ENCODE peak calls at places on chromosomes 2 and 18, in seven cellular contexts. B, Z, T, R, J, C and H are unnamed samples. For H3K4me1, the result is how much of the 10 kb centered on the place peaks cover.

GRCh38 chr2:240326246-240326645 is 109.2 kb upstream of the GPC1 start:
- DNase-seq in B (no peak), Z (no peak), T (peak), R (no peak), J (no peak), C (no peak), H (no peak)

GRCh38 chr2:120638450-120638849 is 97.2 kb upstream of the GLI2 start:
- DNase-seq in B (peak), Z (no peak), T (no peak), R (no peak), J (no peak), C (no peak), H (no peak)

GRCh38 chr18:48875314-48875941 is 75.3 kb downstream of the SMAD7 start:
- DNase-seq in B (peak), Z (no peak), T (no peak), R (no peak), J (no peak), C (no peak), H (no peak)

GRCh38 chr2:37344453-37345361 is at the start of gene QPCT:
- DNase-seq in B (peak), Z (peak), T (peak), R (peak), J (peak), C (peak), H (peak)

GRCh38 chr2:105140237-105140568 is 101.3 kb upstream of the GPR45 start:
- DNase-seq in B (no peak), Z (no peak), T (no peak), R (no peak), J (no peak), C (no peak), H (no peak)

GRCh38 chr2:202355993-202356505 is 20.1 kb upstream of the BMPR2 start:
- DNase-seq in B (no peak), Z (no peak), T (no peak), R (no peak), J (no peak), C (no peak), H (no peak)

GRCh38 chr2:165720526-165720925 is 73.5 kb downstream of the GALNT3 start:
- DNase-seq in B (no peak), Z (no peak), T (peak), R (no peak), J (no peak), C (no peak), H (no peak)

GRCh38 chr2:88038263-88039105 is 17.1 kb downstream of the KRCC1 start:
- DNase-seq in B (no peak), Z (no peak), T (peak), R (no peak), J (peak), C (no peak), H (no peak)

GRCh38 chr2:73979686-73980085 is 5.0 kb upstream of the TET3 start:
- DNase-seq in B (no peak), Z (no peak), T (peak), R (no peak), J (peak), C (no peak), H (no peak)

GRCh38 chr2:12448846-12449480 is 267.8 kb upstream of the TRIB2 start:
- DNase-seq in B (no peak), Z (no peak), T (peak), R (no peak), J (no peak), C (peak), H (no peak)

GRCh38 chr2:173410579-173410978 is 55.9 kb downstream of the CDCA7 start:
- DNase-seq in B (no peak), Z (no peak), T (no peak), R (no peak), J (no peak), C (no peak), H (no peak)

GRCh38 chr2:57444731-57445414 is 601.7 kb upstream of the VRK2 start:
- DNase-seq in B (no peak), Z (no peak), T (no peak), R (no peak), J (no peak), C (no peak), H (no peak)

GRCh38 chr2:1653137-1653789 is 91.1 kb downstream of the PXDN start:
- DNase-seq in B (peak), Z (peak), T (peak), R (peak), J (peak), C (no peak), H (peak)

GRCh38 chr18:63511285-63511684 is 30.9 kb upstream of the SERPINB12 start:
- DNase-seq in B (no peak), Z (no peak), T (peak), R (peak), J (peak), C (no peak), H (no peak)

GRCh38 chr2:216308532-216308931 is 63.8 kb downstream of the MARCHF4 start:
- DNase-seq in B (no peak), Z (no peak), T (peak), R (no peak), J (no peak), C (no peak), H (no peak)

GRCh38 chr18:29060349-29060748 is 883.4 kb upstream of the CDH2 start:
- DNase-seq in B (no peak), Z (no peak), T (no peak), R (no peak), J (no peak), C (no peak), H (no peak)

GRCh38 chr2:18178736-18179349 is 300.4 kb downstream of the KCNS3 start:
- DNase-seq in B (no peak), Z (no peak), T (peak), R (peak), J (peak), C (peak), H (no peak)

DNA sequence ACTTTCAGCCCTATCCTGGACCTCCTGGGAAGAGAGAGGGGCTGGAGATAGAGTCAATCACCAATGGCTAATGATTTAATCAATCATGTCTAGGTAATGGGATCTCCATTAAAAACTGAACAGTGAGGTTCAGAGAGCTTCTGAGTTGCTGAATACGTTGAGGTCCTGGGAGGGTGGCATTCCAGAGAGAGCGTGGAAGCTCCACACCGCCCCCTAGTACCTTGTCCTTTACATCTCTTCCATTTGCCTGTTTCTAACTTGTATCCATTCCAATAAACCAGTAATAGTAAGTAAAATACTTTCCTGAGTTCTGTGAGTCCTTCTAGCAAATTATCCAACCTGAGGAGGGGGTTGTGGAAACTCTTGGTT is 101.7 kb downstream of the B3GNT2 start:
- DNase-seq in B (no peak), Z (no peak), T (no peak), R (no peak), J (no peak), C (peak), H (no peak)
- TF ChIP-seq CTCF in B (no peak), Z (peak), T (peak), R (no peak), J (no peak), C (peak), H (no peak)

DNA sequence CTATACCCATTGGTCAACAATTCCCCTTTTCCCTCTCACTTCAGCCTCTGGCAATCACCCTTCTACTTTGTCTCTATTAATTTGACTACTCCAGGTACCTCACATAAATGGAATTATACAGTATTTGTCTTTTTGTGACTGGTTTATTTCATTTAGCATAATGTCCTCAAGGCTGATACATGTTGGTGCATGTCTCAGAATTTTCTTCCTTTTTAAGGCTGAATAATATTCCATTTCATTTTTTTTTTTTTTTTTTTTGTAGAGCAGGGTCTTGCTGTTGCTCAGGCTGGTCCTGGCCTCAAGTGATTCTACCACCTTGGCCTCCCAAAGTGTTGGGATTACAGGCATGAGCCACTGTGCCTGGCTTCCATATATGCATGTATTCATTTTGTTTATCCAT is 1.9 kb downstream of the FKBP7 start:
- DNase-seq in B (no peak), Z (no peak), T (no peak), R (no peak), J (no peak), C (no peak), H (no peak)
- H3K4me3 ChIP-seq in B (no peak), Z (no peak), T (no peak), R (no peak), J (no peak), C (no peak), H (no peak)

GRCh38 chr2:109689182-109689935 is 75.2 kb downstream of the SOWAHC start:
- DNase-seq in B (peak), Z (peak), T (no peak), R (no peak), J (no peak), C (no peak), H (no peak)

GRCh38 chr2:109690822-109691541 is 76.8 kb downstream of the SOWAHC start:
- DNase-seq in B (peak), Z (peak), T (peak), R (peak), J (no peak), C (no peak), H (peak)

GRCh38 chr2:109689973-109690372 is 75.8 kb downstream of the SOWAHC start:
- DNase-seq in B (peak), Z (no peak), T (no peak), R (no peak), J (no peak), C (no peak), H (no peak)

GRCh38 chr2:109692013-109692738 is 78.0 kb downstream of the SOWAHC start:
- DNase-seq in B (peak), Z (peak), T (no peak), R (peak), J (no peak), C (no peak), H (peak)

GRCh38 chr2:109690457-109690821 is 76.3 kb downstream of the SOWAHC start:
- DNase-seq in B (peak), Z (peak), T (no peak), R (peak), J (no peak), C (no peak), H (peak)
- H3K4me1 ChIP-seq in B (half or more), Z (under half), T (under half), R (under half), J (under half), C (under half), H (under half)

GRCh38 chr2:46333912-46334311 is 36.7 kb downstream of the EPAS1 start:
- DNase-seq in B (no peak), Z (no peak), T (no peak), R (no peak), J (peak), C (no peak), H (no peak)
- TF ChIP-seq CTCF in B (no peak), Z (peak), T (peak), R (no peak), J (peak), C (peak), H (no peak)

GRCh38 chr2:218395090-218395444 is 4.6 kb upstream of the CTDSP1 start:
- DNase-seq in B (no peak), Z (no peak), T (no peak), R (no peak), J (no peak), C (no peak), H (no peak)
- H3K4me3 ChIP-seq in B (no peak), Z (peak), T (no peak), R (no peak), J (no peak), C (peak), H (no peak)

GRCh38 chr2:234306426-234307173 is 190.3 kb downstream of the ARL4C start:
- DNase-seq in B (no peak), Z (no peak), T (no peak), R (no peak), J (no peak), C (no peak), H (no peak)

GRCh38 chr2:234302664-234302991 is 194.3 kb downstream of the ARL4C start:
- DNase-seq in B (no peak), Z (no peak), T (no peak), R (no peak), J (no peak), C (no peak), H (no peak)

GRCh38 chr2:234305846-234306245 is 191.0 kb downstream of the ARL4C start:
- DNase-seq in B (no peak), Z (no peak), T (peak), R (no peak), J (no peak), C (no peak), H (no peak)

GRCh38 chr2:234307322-234307961 is 189.4 kb downstream of the ARL4C start:
- DNase-seq in B (no peak), Z (no peak), T (no peak), R (no peak), J (no peak), C (no peak), H (no peak)

GRCh38 chr2:234304945-234305344 is 191.9 kb downstream of the ARL4C start:
- DNase-seq in B (no peak), Z (no peak), T (peak), R (no peak), J (no peak), C (no peak), H (no peak)
- H3K4me1 ChIP-seq in B (under half), Z (under half), T (under half), R (under half), J (under half), C (under half), H (under half)

DNA sequence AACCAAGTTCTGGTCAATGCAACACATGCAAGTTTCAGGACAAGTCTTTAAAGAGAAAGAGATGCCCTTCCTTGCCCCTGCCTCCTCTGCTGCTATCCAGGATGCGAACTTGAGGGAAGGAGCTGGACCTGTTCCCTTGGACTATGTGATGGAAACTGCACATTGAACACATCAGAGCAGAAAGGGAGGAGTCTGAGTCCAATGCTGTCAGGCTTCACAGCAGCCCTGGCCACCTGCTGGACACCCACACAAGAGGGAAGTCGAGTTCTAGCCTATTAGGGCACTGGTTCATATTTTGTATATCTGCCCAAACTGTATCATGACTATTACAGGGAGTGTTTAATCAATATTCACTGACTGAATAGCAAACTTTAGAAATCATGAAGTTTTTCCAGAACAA is 38.3 kb upstream of the TEX51 start:
- DNase-seq in B (no peak), Z (no peak), T (no peak), R (no peak), J (no peak), C (no peak), H (no peak)
- TF ChIP-seq CTCF in B (no peak), Z (no peak), T (no peak), R (no peak), J (no peak), C (no peak), H (no peak)

DNA sequence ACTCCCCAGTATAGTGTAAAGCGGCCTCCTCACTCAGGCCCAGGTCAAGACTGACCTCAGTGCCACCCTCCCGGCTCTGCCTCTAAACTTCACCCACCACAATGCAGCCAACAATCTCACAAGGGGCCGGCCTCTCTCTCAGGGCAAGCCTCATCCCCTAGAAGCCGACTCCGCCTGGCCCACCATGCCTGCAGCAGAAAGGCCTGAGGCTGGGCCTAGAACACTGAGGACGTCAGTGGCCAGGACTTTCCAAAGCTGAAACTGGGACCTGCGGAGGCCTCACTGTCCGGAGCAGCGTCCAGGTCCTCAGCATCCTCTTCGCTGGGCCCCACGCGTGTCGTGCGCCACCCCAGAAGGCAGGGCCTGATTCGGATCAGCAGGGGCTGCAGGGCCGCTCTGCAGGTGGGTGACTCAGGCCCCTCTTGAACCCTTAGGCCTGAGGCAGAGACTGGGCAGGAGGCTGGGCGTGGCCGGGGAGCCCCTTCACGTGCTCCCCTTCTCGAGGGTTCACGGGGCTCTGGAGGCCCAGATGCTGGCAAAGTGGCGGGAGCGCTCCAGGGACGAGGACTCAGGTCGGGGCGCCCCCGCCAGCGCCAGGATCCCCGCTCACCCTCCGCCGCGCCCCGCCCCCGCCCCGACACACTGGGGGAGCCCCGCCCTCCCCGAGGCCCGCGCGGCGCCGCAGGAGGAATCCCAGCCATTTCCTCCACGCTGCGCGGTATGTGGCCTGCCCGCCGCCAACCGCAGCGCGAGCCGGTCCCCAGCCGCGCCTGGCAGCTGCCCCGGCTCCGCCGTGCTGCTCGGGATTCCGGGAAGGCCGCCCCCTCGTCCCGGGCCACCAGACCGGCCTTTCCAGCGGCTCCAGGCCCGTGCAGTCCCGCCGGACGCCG is 53.1 kb downstream of the PKDCC start:
- DNase-seq in B (peak), Z (peak), T (peak), R (peak), J (peak), C (no peak), H (peak)
- H3K4me3 ChIP-seq in B (peak), Z (peak), T (no peak), R (peak), J (peak), C (no peak), H (peak)

GRCh38 chr2:44952143-44952805 is 10.8 kb downstream of the SIX3 start:
- DNase-seq in B (no peak), Z (no peak), T (peak), R (peak), J (peak), C (peak), H (no peak)
- H3K4me1 ChIP-seq in B (under half), Z (under half), T (under half), R (under half), J (under half), C (under half), H (under half)